ENCODE peak calls at places on chromosomes 3 and 15, in six cellular contexts. One of them, this sample, is unnamed.

GRCh38 chr3:129692743-129693142 is 86.3 kb upstream of the PLXND1 start:
- DNase-seq in endothelial cell: no peak
- DNase-seq in small intestine: no peak
- DNase-seq in globus pallidus: no peak
- DNase-seq in stimulated activated CD8-positive, alpha-beta memory T cell treated with anti-CD3 and anti-CD28 coated beads, Interleukin-7, amount 100 ng/mL, for 1 hour: no peak
- DNase-seq in activated T-helper 1 cell treated with anti-CD3 and anti-CD28 coated beads, Interleukin-2, amount 50 U/mL, for 16 hours: no peak
- DNase-seq in this sample: no peak

GRCh38 chr3:186754006-186754405 is 29.4 kb upstream of the EIF4A2 start:
- DNase-seq in endothelial cell: no peak
- DNase-seq in globus pallidus: no peak
- DNase-seq in stimulated activated CD8-positive, alpha-beta memory T cell treated with anti-CD3 and anti-CD28 coated beads, Interleukin-7, amount 100 ng/mL, for 1 hour: no peak
- DNase-seq in small intestine: no peak
- DNase-seq in activated T-helper 1 cell treated with anti-CD3 and anti-CD28 coated beads, Interleukin-2, amount 50 U/mL, for 16 hours: no peak
- DNase-seq in this sample: no peak

GRCh38 chr15:81939604-81940440 is 106.0 kb downstream of the MEX3B start:
- DNase-seq in stimulated activated CD8-positive, alpha-beta memory T cell treated with anti-CD3 and anti-CD28 coated beads, Interleukin-7, amount 100 ng/mL, for 1 hour: no peak
- DNase-seq in endothelial cell: peak; percentile 44
- DNase-seq in activated T-helper 1 cell treated with anti-CD3 and anti-CD28 coated beads, Interleukin-2, amount 50 U/mL, for 16 hours: no peak
- DNase-seq in small intestine: peak; percentile 45
- DNase-seq in globus pallidus: no peak
- DNase-seq in this sample: no peak

GRCh38 chr15:31464216-31465082 is 137.8 kb downstream of the KLF13 start:
- DNase-seq in endothelial cell: no peak
- DNase-seq in stimulated activated CD8-positive, alpha-beta memory T cell treated with anti-CD3 and anti-CD28 coated beads, Interleukin-7, amount 100 ng/mL, for 1 hour: no peak
- DNase-seq in small intestine: no peak
- DNase-seq in activated T-helper 1 cell treated with anti-CD3 and anti-CD28 coated beads, Interleukin-2, amount 50 U/mL, for 16 hours: no peak
- DNase-seq in globus pallidus: no peak
- DNase-seq in this sample: no peak

GRCh38 chr3:128348805-128349531 is 117.7 kb downstream of the DNAJB8 start:
- DNase-seq in activated T-helper 1 cell treated with anti-CD3 and anti-CD28 coated beads, Interleukin-2, amount 50 U/mL, for 16 hours: no peak
- DNase-seq in globus pallidus: no peak
- DNase-seq in small intestine: no peak
- DNase-seq in endothelial cell: peak; percentile 21
- DNase-seq in stimulated activated CD8-positive, alpha-beta memory T cell treated with anti-CD3 and anti-CD28 coated beads, Interleukin-7, amount 100 ng/mL, for 1 hour: no peak
- DNase-seq in this sample: no peak

GRCh38 chr3:194797555-194797954 is 111.9 kb downstream of the FAM43A start:
- DNase-seq in activated T-helper 1 cell treated with anti-CD3 and anti-CD28 coated beads, Interleukin-2, amount 50 U/mL, for 16 hours: no peak
- DNase-seq in stimulated activated CD8-positive, alpha-beta memory T cell treated with anti-CD3 and anti-CD28 coated beads, Interleukin-7, amount 100 ng/mL, for 1 hour: no peak
- DNase-seq in globus pallidus: no peak
- DNase-seq in small intestine: no peak
- DNase-seq in endothelial cell: no peak
- DNase-seq in this sample: no peak

GRCh38 chr15:74531144-74531811 is 9.7 kb upstream of the ARID3B start:
- DNase-seq in activated T-helper 1 cell treated with anti-CD3 and anti-CD28 coated beads, Interleukin-2, amount 50 U/mL, for 16 hours: no peak
- DNase-seq in stimulated activated CD8-positive, alpha-beta memory T cell treated with anti-CD3 and anti-CD28 coated beads, Interleukin-7, amount 100 ng/mL, for 1 hour: no peak
- DNase-seq in small intestine: no peak
- DNase-seq in globus pallidus: no peak
- DNase-seq in endothelial cell: no peak
- DNase-seq in this sample: no peak

GRCh38 chr15:91100561-91101355 is 701 bp downstream of the SV2B start:
- DNase-seq in activated T-helper 1 cell treated with anti-CD3 and anti-CD28 coated beads, Interleukin-2, amount 50 U/mL, for 16 hours: no peak
- DNase-seq in small intestine: peak; percentile 1
- DNase-seq in stimulated activated CD8-positive, alpha-beta memory T cell treated with anti-CD3 and anti-CD28 coated beads, Interleukin-7, amount 100 ng/mL, for 1 hour: no peak
- DNase-seq in globus pallidus: no peak
- DNase-seq in endothelial cell: no peak
- DNase-seq in this sample: no peak

GRCh38 chr15:58066042-58066867 is 744 bp upstream of the ALDH1A2 start:
- DNase-seq in endothelial cell: peak; percentile 90
- DNase-seq in small intestine: peak; percentile 48
- DNase-seq in stimulated activated CD8-positive, alpha-beta memory T cell treated with anti-CD3 and anti-CD28 coated beads, Interleukin-7, amount 100 ng/mL, for 1 hour: peak; percentile 8
- DNase-seq in globus pallidus: peak; percentile 33
- DNase-seq in activated T-helper 1 cell treated with anti-CD3 and anti-CD28 coated beads, Interleukin-2, amount 50 U/mL, for 16 hours: peak; percentile 23
- DNase-seq in this sample: no peak

GRCh38 chr3:167057586-167057985 is 322.5 kb downstream of the ZBBX start:
- DNase-seq in activated T-helper 1 cell treated with anti-CD3 and anti-CD28 coated beads, Interleukin-2, amount 50 U/mL, for 16 hours: no peak
- DNase-seq in small intestine: no peak
- DNase-seq in globus pallidus: no peak
- DNase-seq in stimulated activated CD8-positive, alpha-beta memory T cell treated with anti-CD3 and anti-CD28 coated beads, Interleukin-7, amount 100 ng/mL, for 1 hour: no peak
- DNase-seq in endothelial cell: no peak
- DNase-seq in this sample: no peak